ENCODE peak calls at places on chromosomes 5 and 9, in four cellular contexts. M is D341Med, J is mesothelial cell of epicardium, A is left cardiac atrium. N is an unnamed sample.

GRCh38 chr9:21556581-21557427 is 74.7 kb upstream of the IFNE start:
- DNase-seq in M (no peak), J (no peak), A (no peak), N (no peak)

GRCh38 chr9:70256123-70256551 is 2.6 kb upstream of the SMC5 start:
- DNase-seq in M (no peak), J (no peak), A (no peak), N (peak)

GRCh38 chr5:169300468-169301385 is at the start of gene SLIT3:
- DNase-seq in M (peak), J (peak), A (peak), N (peak)

GRCh38 chr5:140140435-140140834 is 14.7 kb downstream of the IGIP start:
- DNase-seq in M (no peak), J (peak), A (no peak), N (no peak)

GRCh38 chr5:142186821-142187594 is 78.4 kb downstream of the NDFIP1 start:
- DNase-seq in M (no peak), J (no peak), A (no peak), N (no peak)

GRCh38 chr5:4758550-4758949 is 381.6 kb upstream of the ADAMTS16 start:
- DNase-seq in M (no peak), J (no peak), A (no peak), N (no peak)

GRCh38 chr5:116308391-116308790 is 223.6 kb downstream of the COMMD10 start:
- DNase-seq in M (no peak), J (no peak), A (no peak), N (peak)

GRCh38 chr9:134385873-134386370 is 59.7 kb downstream of the RXRA start:
- DNase-seq in M (no peak), J (no peak), A (no peak), N (no peak)

GRCh38 chr5:115375922-115376321 is 79.5 kb upstream of the CCDC112 start:
- DNase-seq in M (no peak), J (no peak), A (peak), N (no peak)

GRCh38 chr9:86353591-86354047 is 591 bp downstream of the TUT7 start:
- DNase-seq in M (no peak), J (no peak), A (no peak), N (peak)

GRCh38 chr5:17415282-17415681 is 82.7 kb upstream of the TAF11L2 start:
- DNase-seq in M (peak), J (no peak), A (no peak), N (no peak)

GRCh38 chr5:161865510-161865909 is 17.6 kb downstream of the GABRA1 start:
- DNase-seq in M (no peak), J (no peak), A (no peak), N (no peak)

GRCh38 chr9:133420392-133420827 is 1.8 kb upstream of the ADAMTS13 start:
- DNase-seq in M (no peak), J (no peak), A (no peak), N (no peak)

GRCh38 chr9:120307599-120307998 is 272.4 kb downstream of the CDK5RAP2 start:
- DNase-seq in M (no peak), J (no peak), A (no peak), N (no peak)

GRCh38 chr5:160438316-160439204 is 16.9 kb downstream of the PTTG1 start:
- DNase-seq in M (peak), J (peak), A (peak), N (peak)

GRCh38 chr5:172496671-172497371 is 42.5 kb upstream of the SH3PXD2B start:
- DNase-seq in M (no peak), J (peak), A (peak), N (no peak)

GRCh38 chr9:132560604-132561304 is 21.7 kb upstream of the BARHL1 start:
- DNase-seq in M (no peak), J (no peak), A (no peak), N (no peak)

GRCh38 chr9:68728731-68729130 is 23.7 kb downstream of the PIP5K1B start:
- DNase-seq in M (no peak), J (no peak), A (no peak), N (no peak)

GRCh38 chr9:90175257-90175656 is 467.4 kb downstream of the DIRAS2 start:
- DNase-seq in M (no peak), J (no peak), A (no peak), N (no peak)

GRCh38 chr5:170874017-170874416 is 12.2 kb downstream of the RANBP17 start:
- DNase-seq in M (no peak), J (no peak), A (no peak), N (no peak)

GRCh38 chr9:121386442-121387175 is 16.6 kb upstream of the STOM start:
- DNase-seq in M (no peak), J (no peak), A (no peak), N (no peak)

GRCh38 chr5:94702729-94703128 is 84.3 kb downstream of the SLF1 start:
- DNase-seq in M (no peak), J (no peak), A (no peak), N (no peak)

GRCh38 chr9:124285903-124286291 is 28.1 kb downstream of the NEK6 start:
- DNase-seq in M (no peak), J (no peak), A (peak), N (no peak)

GRCh38 chr5:4540375-4541173 is 599.6 kb upstream of the ADAMTS16 start:
- DNase-seq in M (no peak), J (no peak), A (no peak), N (no peak)

GRCh38 chr5:93342563-93343061 is 238.4 kb downstream of the NR2F1-AS1 start:
- DNase-seq in M (no peak), J (no peak), A (no peak), N (no peak)

GRCh38 chr9:16727452-16728127 is 142.9 kb downstream of the BNC2 start:
- DNase-seq in M (no peak), J (no peak), A (no peak), N (no peak)

GRCh38 chr5:66015296-66015960 is 89.1 kb downstream of the ERBIN start:
- DNase-seq in M (no peak), J (no peak), A (no peak), N (no peak)

GRCh38 chr5:96476654-96477053 is 43.6 kb upstream of the PCSK1 start:
- DNase-seq in M (no peak), J (no peak), A (no peak), N (no peak)

GRCh38 chr9:95078934-95079333 is 238.6 kb downstream of the FANCC start:
- DNase-seq in M (no peak), J (no peak), A (no peak), N (no peak)

GRCh38 chr5:180629703-180630382 is 19.6 kb downstream of the FLT4 start:
- DNase-seq in M (no peak), J (no peak), A (no peak), N (no peak)

N was measured in foreskin keratinocyte.